ENCODE peak calls at places on chromosomes 13 and 19, in six cellular contexts. One of them, this sample, is unnamed.

GRCh38 chr19:3593156-3593555 is 7.9 kb downstream of the GIPC3 start:
- DNase-seq in CD8-positive, alpha-beta T cell: no peak
- DNase-seq in testis: no peak
- DNase-seq in thoracic aorta: no peak
- DNase-seq in left ventricle myocardium inferior: no peak
- DNase-seq in uterus: no peak
- DNase-seq in this sample: no peak

GRCh38 chr13:51995677-51996551 is 15.3 kb downstream of the ATP7B start:
- DNase-seq in thoracic aorta: no peak
- DNase-seq in uterus: no peak
- DNase-seq in left ventricle myocardium inferior: peak; percentile 35
- DNase-seq in CD8-positive, alpha-beta T cell: no peak
- DNase-seq in testis: no peak
- DNase-seq in this sample: no peak

GRCh38 chr13:58953638-58954037 is 1210.1 kb downstream of the DIAPH3 start:
- DNase-seq in testis: no peak
- DNase-seq in left ventricle myocardium inferior: no peak
- DNase-seq in thoracic aorta: no peak
- DNase-seq in uterus: no peak
- DNase-seq in CD8-positive, alpha-beta T cell: no peak
- DNase-seq in this sample: peak; percentile 92

GRCh38 chr19:21580818-21581217 is 75.4 kb downstream of the ZNF429 start:
- DNase-seq in testis: no peak
- DNase-seq in thoracic aorta: no peak
- DNase-seq in CD8-positive, alpha-beta T cell: no peak
- DNase-seq in left ventricle myocardium inferior: no peak
- DNase-seq in uterus: no peak
- DNase-seq in this sample: no peak

GRCh38 chr13:24834902-24835510 is 71.0 kb downstream of the RNF17 start:
- DNase-seq in uterus: no peak
- DNase-seq in CD8-positive, alpha-beta T cell: no peak
- DNase-seq in left ventricle myocardium inferior: no peak
- DNase-seq in thoracic aorta: no peak
- DNase-seq in testis: no peak
- DNase-seq in this sample: peak; percentile 13

GRCh38 chr19:7328647-7329046 is 20.1 kb upstream of the ARHGEF18 start:
- DNase-seq in thoracic aorta: no peak
- DNase-seq in testis: no peak
- DNase-seq in uterus: no peak
- DNase-seq in left ventricle myocardium inferior: no peak
- DNase-seq in CD8-positive, alpha-beta T cell: no peak
- DNase-seq in this sample: peak; percentile 63

GRCh38 chr19:40921005-40921897 is 39.2 kb upstream of the CYP2A7 start:
- DNase-seq in CD8-positive, alpha-beta T cell: no peak
- DNase-seq in testis: peak; percentile 36
- DNase-seq in thoracic aorta: no peak
- DNase-seq in uterus: peak; percentile 69
- DNase-seq in left ventricle myocardium inferior: no peak
- DNase-seq in this sample: no peak

GRCh38 chr13:84821261-84821660 is 939.0 kb upstream of the SLITRK1 start:
- DNase-seq in testis: no peak
- DNase-seq in left ventricle myocardium inferior: no peak
- DNase-seq in CD8-positive, alpha-beta T cell: no peak
- DNase-seq in thoracic aorta: no peak
- DNase-seq in uterus: no peak
- DNase-seq in this sample: no peak

GRCh38 chr19:30228726-30229523 is 143.3 kb upstream of the ZNF536 start:
- DNase-seq in left ventricle myocardium inferior: no peak
- DNase-seq in uterus: no peak
- DNase-seq in thoracic aorta: no peak
- DNase-seq in testis: no peak
- DNase-seq in CD8-positive, alpha-beta T cell: no peak
- DNase-seq in this sample: no peak

GRCh38 chr19:33796164-33797100 is at the start of gene KCTD15:
- DNase-seq in thoracic aorta: no peak
- DNase-seq in CD8-positive, alpha-beta T cell: no peak
- DNase-seq in left ventricle myocardium inferior: peak; percentile 48
- DNase-seq in testis: peak; percentile 43
- DNase-seq in uterus: peak; percentile 33
- DNase-seq in this sample: peak; percentile 71

GRCh38 chr13:43767351-43767901 is 19.3 kb downstream of the ENOX1 start:
- DNase-seq in uterus: peak; percentile 15
- DNase-seq in CD8-positive, alpha-beta T cell: no peak
- DNase-seq in left ventricle myocardium inferior: peak; percentile 25
- DNase-seq in thoracic aorta: no peak
- DNase-seq in testis: peak; percentile 38
- DNase-seq in this sample: no peak

GRCh38 chr19:13127811-13128575 is 9.9 kb downstream of the NACC1 start:
- DNase-seq in uterus: no peak
- DNase-seq in thoracic aorta: no peak
- DNase-seq in testis: no peak
- DNase-seq in CD8-positive, alpha-beta T cell: no peak
- DNase-seq in left ventricle myocardium inferior: no peak
- DNase-seq in this sample: no peak

GRCh38 chr19:6852001-6852400 is 35.4 kb upstream of the ADGRE1 start:
- DNase-seq in CD8-positive, alpha-beta T cell: no peak
- DNase-seq in thoracic aorta: no peak
- DNase-seq in uterus: no peak
- DNase-seq in testis: no peak
- DNase-seq in left ventricle myocardium inferior: no peak
- DNase-seq in this sample: no peak

GRCh38 chr13:36904219-36904618 is 15.8 kb downstream of the SMAD9 start:
- DNase-seq in thoracic aorta: no peak
- DNase-seq in left ventricle myocardium inferior: no peak
- DNase-seq in testis: no peak
- DNase-seq in uterus: no peak
- DNase-seq in CD8-positive, alpha-beta T cell: no peak
- DNase-seq in this sample: no peak

GRCh38 chr19:6414793-6415591 is 9.6 kb downstream of the KHSRP start:
- DNase-seq in testis: no peak
- DNase-seq in CD8-positive, alpha-beta T cell: no peak
- DNase-seq in thoracic aorta: no peak
- DNase-seq in left ventricle myocardium inferior: no peak
- DNase-seq in uterus: no peak
- DNase-seq in this sample: no peak

GRCh38 chr19:4064073-4064550 is 2.6 kb downstream of the ZBTB7A start:
- DNase-seq in uterus: peak; percentile 59
- DNase-seq in left ventricle myocardium inferior: no peak
- DNase-seq in testis: peak; percentile 53
- DNase-seq in CD8-positive, alpha-beta T cell: no peak
- DNase-seq in thoracic aorta: no peak
- DNase-seq in this sample: no peak

DNA sequence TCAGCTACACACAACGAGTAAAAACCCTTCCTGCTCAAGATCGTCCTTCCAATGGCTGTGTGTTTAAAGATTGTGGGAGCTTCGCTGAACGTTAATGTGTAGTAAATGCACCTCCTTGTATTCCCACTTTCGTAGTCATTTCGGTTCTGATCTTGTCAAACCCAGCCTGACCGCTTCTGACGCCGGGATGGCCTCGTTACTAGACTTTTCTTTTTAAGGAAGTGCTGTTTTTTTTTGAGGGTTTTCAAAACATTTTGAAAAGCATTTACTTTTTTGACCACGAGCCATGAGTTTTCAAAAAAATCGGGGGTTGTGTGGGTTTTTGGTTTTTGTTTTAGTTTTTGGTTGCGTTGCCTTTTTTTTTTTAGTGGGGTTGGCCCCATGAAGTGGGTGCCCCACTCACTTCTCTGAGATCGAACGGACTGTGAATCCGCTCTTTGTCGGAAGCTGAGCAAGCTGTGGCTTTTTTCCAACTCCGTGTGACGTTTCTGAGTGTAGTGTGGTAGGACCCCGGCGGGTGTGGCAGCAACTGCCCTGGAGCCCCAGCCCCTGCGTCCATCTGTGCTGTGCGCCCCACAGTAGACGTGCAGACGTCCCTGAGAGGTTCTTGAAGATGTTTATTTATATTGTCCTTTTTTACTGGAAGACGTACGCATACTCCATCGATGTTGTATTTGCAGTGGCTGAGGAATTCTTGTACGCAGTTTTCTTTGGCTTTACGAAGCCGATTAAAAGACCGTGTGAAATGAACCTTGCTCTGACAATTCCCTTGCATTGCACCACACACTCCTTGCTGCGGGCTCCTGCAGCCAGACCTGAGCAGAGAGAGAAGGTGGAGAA is 2.7 kb upstream of the FAM174C start:
- DNase-seq in left ventricle myocardium inferior: no peak
- DNase-seq in thoracic aorta: no peak
- DNase-seq in testis: no peak
- DNase-seq in uterus: no peak
- DNase-seq in CD8-positive, alpha-beta T cell: no peak
- DNase-seq in this sample: no peak
- H3K4me1 ChIP-seq in left ventricle myocardium inferior: peaks cover 86% of the 10 kb centered on the region
- H3K4me1 ChIP-seq in thoracic aorta: peaks cover 77% of the 10 kb centered on the region
- H3K4me1 ChIP-seq in testis: peaks cover 71% of the 10 kb centered on the region
- H3K4me1 ChIP-seq in uterus: peaks cover 62% of the 10 kb centered on the region
- H3K4me1 ChIP-seq in CD8-positive, alpha-beta T cell: peaks cover 82% of the 10 kb centered on the region
- H3K4me1 ChIP-seq in this sample: peaks cover 69% of the 10 kb centered on the region

DNA sequence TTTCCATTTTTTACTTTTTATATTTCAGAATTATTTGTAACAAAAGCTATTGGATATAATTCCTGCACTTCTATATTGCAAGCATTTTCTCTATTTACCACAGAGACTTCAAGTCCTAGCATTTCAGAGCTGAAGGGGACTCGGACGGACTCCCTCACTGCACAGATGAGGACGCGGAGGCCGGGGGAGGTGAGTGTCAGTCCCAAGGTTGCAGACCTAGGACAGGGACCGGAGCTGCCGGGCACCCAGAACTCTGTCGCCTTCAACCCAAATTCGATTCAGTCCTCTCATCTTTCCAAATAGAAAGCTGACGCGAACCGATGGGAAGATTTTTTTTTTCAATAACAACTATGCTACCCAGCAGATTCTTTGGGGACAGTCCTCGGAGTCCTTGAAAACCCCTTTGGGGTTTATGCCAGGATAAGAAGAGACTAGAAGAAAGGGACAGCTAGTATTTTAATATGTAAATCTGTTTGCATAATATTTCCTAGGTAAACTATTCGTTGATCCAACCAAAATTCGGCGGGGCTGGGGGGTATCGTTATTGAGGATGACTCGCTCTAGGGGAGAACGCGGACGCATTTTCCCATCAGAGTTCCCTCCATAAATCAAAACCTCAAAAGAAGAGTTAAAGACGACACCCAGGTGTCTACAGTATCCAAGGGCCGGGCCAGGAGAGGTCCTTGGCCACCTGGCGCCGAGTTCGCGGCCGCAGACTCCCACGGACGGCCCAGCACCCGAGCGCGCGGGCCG is 804 bp downstream of the FLT3 start:
- DNase-seq in testis: no peak
- DNase-seq in left ventricle myocardium inferior: no peak
- DNase-seq in uterus: no peak
- DNase-seq in thoracic aorta: no peak
- DNase-seq in CD8-positive, alpha-beta T cell: no peak
- DNase-seq in this sample: no peak
- H3K4me3 ChIP-seq in testis: peak overlapping the region; percentile 58
- H3K4me3 ChIP-seq in left ventricle myocardium inferior: peak overlapping the region; percentile 65
- H3K4me3 ChIP-seq in uterus: no peak overlapping the region
- H3K4me3 ChIP-seq in thoracic aorta: peak overlapping the region; percentile 69
- H3K4me3 ChIP-seq in CD8-positive, alpha-beta T cell: peak overlapping the region; percentile 39
- H3K4me3 ChIP-seq in this sample: no peak overlapping the region

GRCh38 chr19:8358948-8359347 is 5.0 kb upstream of the ANGPTL4 start:
- DNase-seq in testis: no peak
- DNase-seq in left ventricle myocardium inferior: no peak
- DNase-seq in uterus: no peak
- DNase-seq in thoracic aorta: no peak
- DNase-seq in CD8-positive, alpha-beta T cell: no peak
- DNase-seq in this sample: no peak
- H3K4me1 ChIP-seq in testis: peaks cover 9% of the 10 kb centered on the region
- H3K4me1 ChIP-seq in left ventricle myocardium inferior: peaks cover 42% of the 10 kb centered on the region
- H3K4me1 ChIP-seq in uterus: no peaks in the 10 kb centered on the region
- H3K4me1 ChIP-seq in thoracic aorta: peaks cover 40% of the 10 kb centered on the region
- H3K4me1 ChIP-seq in CD8-positive, alpha-beta T cell: peaks cover 10% of the 10 kb centered on the region
- H3K4me1 ChIP-seq in this sample: no peaks in the 10 kb centered on the region

GRCh38 chr19:38693380-38694223 is 46.2 kb downstream of the ACTN4 start:
- DNase-seq in CD8-positive, alpha-beta T cell: peak; percentile 53
- DNase-seq in thoracic aorta: no peak
- DNase-seq in testis: no peak
- DNase-seq in uterus: no peak
- DNase-seq in left ventricle myocardium inferior: no peak
- DNase-seq in this sample: peak; percentile 9

GRCh38 chr19:38691938-38692457 is 44.5 kb downstream of the ACTN4 start:
- DNase-seq in thoracic aorta: peak; percentile 85
- DNase-seq in uterus: peak; percentile 95
- DNase-seq in left ventricle myocardium inferior: no peak
- DNase-seq in CD8-positive, alpha-beta T cell: no peak
- DNase-seq in testis: no peak
- DNase-seq in this sample: no peak

GRCh38 chr19:38690146-38690545 is 42.7 kb downstream of the ACTN4 start:
- DNase-seq in left ventricle myocardium inferior: no peak
- DNase-seq in uterus: no peak
- DNase-seq in testis: no peak
- DNase-seq in CD8-positive, alpha-beta T cell: no peak
- DNase-seq in thoracic aorta: no peak
- DNase-seq in this sample: no peak

GRCh38 chr19:38690832-38691231 is 43.4 kb downstream of the ACTN4 start:
- DNase-seq in testis: no peak
- DNase-seq in left ventricle myocardium inferior: no peak
- DNase-seq in uterus: no peak
- DNase-seq in CD8-positive, alpha-beta T cell: no peak
- DNase-seq in thoracic aorta: no peak
- DNase-seq in this sample: no peak

DNA sequence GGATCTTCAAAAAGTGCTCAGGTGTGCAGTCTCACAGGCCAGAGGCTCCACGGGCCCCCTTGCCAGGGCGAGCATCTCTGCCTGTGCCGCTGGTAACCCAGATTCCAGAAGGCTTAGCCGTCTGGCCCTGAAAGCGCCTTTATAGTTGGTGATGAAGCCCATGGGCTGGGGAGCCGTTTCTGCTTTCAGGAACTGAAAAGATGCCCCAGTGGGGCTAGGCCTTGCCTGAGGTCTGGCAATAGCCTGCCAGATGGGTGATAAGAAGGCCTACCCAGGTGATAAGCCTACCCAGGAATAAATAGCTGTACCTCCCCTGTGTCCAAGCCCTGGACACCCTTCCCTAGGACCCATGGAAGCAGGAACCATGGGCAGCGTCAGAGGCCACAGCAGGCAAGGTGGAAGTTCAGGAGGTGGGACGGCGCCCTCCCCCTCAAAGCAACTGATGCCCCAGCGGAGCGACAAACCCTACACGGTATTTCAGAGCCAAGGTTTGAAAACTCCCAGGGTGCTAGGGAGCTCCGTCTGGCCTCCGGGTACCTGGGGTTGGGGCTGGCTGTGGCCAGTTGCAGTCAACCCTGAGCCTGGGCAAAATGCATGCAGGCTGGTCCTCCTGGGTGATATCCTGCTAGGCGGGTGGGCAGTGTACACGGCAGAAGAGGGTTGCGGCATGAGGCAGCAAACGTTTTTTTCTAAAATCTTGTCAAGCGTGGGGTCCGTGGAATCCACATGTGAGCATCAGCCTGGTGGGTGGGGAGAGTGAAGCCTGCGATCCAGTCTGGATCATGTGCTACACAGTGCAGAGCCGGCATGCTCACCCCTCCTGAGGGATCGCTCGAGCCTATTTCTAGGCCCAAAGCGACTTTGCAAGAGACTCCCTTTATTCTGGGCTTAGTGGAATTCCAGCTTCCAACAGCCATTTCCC is 45.3 kb downstream of the ACTN4 start:
- DNase-seq in uterus: no peak
- DNase-seq in CD8-positive, alpha-beta T cell: no peak
- DNase-seq in testis: no peak
- DNase-seq in left ventricle myocardium inferior: no peak
- DNase-seq in thoracic aorta: no peak
- DNase-seq in this sample: no peak
- H3K4me3 ChIP-seq in uterus: no peak overlapping the region
- H3K4me3 ChIP-seq in CD8-positive, alpha-beta T cell: no peak overlapping the region
- H3K4me3 ChIP-seq in testis: no peak overlapping the region
- H3K4me3 ChIP-seq in left ventricle myocardium inferior: peak overlapping the region; percentile 35
- H3K4me3 ChIP-seq in thoracic aorta: peak overlapping the region; percentile 52
- H3K4me3 ChIP-seq in this sample: no peak overlapping the region

GRCh38 chr19:2040647-2041435 is 10.2 kb downstream of the MKNK2 start:
- DNase-seq in testis: no peak
- DNase-seq in thoracic aorta: no peak
- DNase-seq in CD8-positive, alpha-beta T cell: no peak
- DNase-seq in uterus: no peak
- DNase-seq in left ventricle myocardium inferior: no peak
- DNase-seq in this sample: no peak
- H3K4me1 ChIP-seq in testis: peaks cover 53% of the 10 kb centered on the region
- H3K4me1 ChIP-seq in thoracic aorta: peaks cover 49% of the 10 kb centered on the region
- H3K4me1 ChIP-seq in CD8-positive, alpha-beta T cell: peaks cover 47% of the 10 kb centered on the region
- H3K4me1 ChIP-seq in uterus: peaks cover 11% of the 10 kb centered on the region
- H3K4me1 ChIP-seq in left ventricle myocardium inferior: peaks cover 75% of the 10 kb centered on the region
- H3K4me1 ChIP-seq in this sample: peaks cover 37% of the 10 kb centered on the region

This sample was measured in OCI-LY7.